ENCODE peak calls at places on chromosomes 5 and 9, in five cellular contexts. F is Panc1, W is A549, I is cardiac fibroblast, V is AG04449. T is an unnamed sample.
A peak's percentile ranks its signal among the peaks of the same experiment; 100 is the strongest.

GRCh38 chr9:136620441-136621018 is 42.2 kb upstream of the EGFL7 start:
- DNase-seq in F (no peak), W (no peak), I (no peak), V (no peak), T (no peak)

GRCh38 chr5:156438076-156438475 is 111.1 kb downstream of the SGCD start:
- DNase-seq in F (no peak), W (no peak), I (no peak), V (no peak), T (no peak)

GRCh38 chr9:7676757-7677156 is 122.8 kb downstream of the DMAC1 start:
- DNase-seq in F (no peak), W (no peak), I (no peak), V (no peak), T (no peak)

GRCh38 chr5:10268100-10268499 is 18.0 kb downstream of the CCT5 start:
- DNase-seq in F (no peak), W (no peak), I (no peak), V (no peak), T (no peak)

GRCh38 chr5:35129921-35130485 is 82.3 kb upstream of the AGXT2 start:
- DNase-seq in F (no peak), W (no peak), I (no peak), V (no peak), T (no peak)

GRCh38 chr5:19241690-19242089 is 746.3 kb downstream of the CDH18 start:
- DNase-seq in F (no peak), W (no peak), I (no peak), V (no peak), T (no peak)

GRCh38 chr5:147690595-147690994 is 91.9 kb downstream of the JAKMIP2 start:
- DNase-seq in F (no peak), W (no peak), I (no peak), V (no peak), T (no peak)

GRCh38 chr5:133340822-133341221 is 271.5 kb downstream of the FSTL4 start:
- DNase-seq in F (no peak), W (no peak), I (no peak), V (no peak), T (no peak)

GRCh38 chr9:76667521-76667957 is 96.7 kb upstream of the PCA3 start:
- DNase-seq in F (no peak), W (no peak), I (peak; percentile 89), V (no peak), T (peak; percentile 73)

GRCh38 chr5:133729800-133730199 is 117.5 kb upstream of the FSTL4 start:
- DNase-seq in F (no peak), W (no peak), I (no peak), V (no peak), T (no peak)

GRCh38 chr5:35030426-35030825 is 17.3 kb downstream of the AGXT2 start:
- DNase-seq in F (no peak), W (no peak), I (no peak), V (no peak), T (no peak)

GRCh38 chr5:39360483-39361071 is 3.7 kb downstream of the C9 start:
- DNase-seq in F (no peak), W (no peak), I (no peak), V (no peak), T (peak; percentile 64)

GRCh38 chr9:108104991-108105390 is 615.4 kb upstream of the KLF4 start:
- DNase-seq in F (no peak), W (no peak), I (no peak), V (no peak), T (no peak)

GRCh38 chr5:149370878-149371277 is 8.2 kb downstream of the IL17B start:
- DNase-seq in F (no peak), W (no peak), I (no peak), V (no peak), T (no peak)

GRCh38 chr9:88747768-88748167 is 212.8 kb downstream of the NXNL2 start:
- DNase-seq in F (no peak), W (peak; percentile 29), I (peak; percentile 92), V (peak; percentile 66), T (peak; percentile 91)

GRCh38 chr5:143495823-143496275 is 92.4 kb upstream of the NR3C1 start:
- DNase-seq in F (no peak), W (peak; percentile 13), I (peak; percentile 87), V (no peak), T (peak; percentile 93)

GRCh38 chr9:134993996-134994720 is 76.4 kb upstream of the FCN1 start:
- DNase-seq in F (no peak), W (no peak), I (no peak), V (no peak), T (no peak)

GRCh38 chr9:72931897-72932296 is 21.0 kb downstream of the ALDH1A1 start:
- DNase-seq in F (no peak), W (no peak), I (no peak), V (no peak), T (no peak)

GRCh38 chr5:54148062-54148461 is 162.3 kb downstream of the ARL15 start:
- DNase-seq in F (no peak), W (no peak), I (peak; percentile 45), V (no peak), T (peak; percentile 48)

GRCh38 chr5:180831139-180832080 is 28.8 kb upstream of the MGAT1 start:
- DNase-seq in F (peak; percentile 28), W (peak; percentile 90), I (peak; percentile 79), V (no peak), T (peak; percentile 68)
- TF ChIP-seq CTCF in F (no peak), W (no peak), I (no peak), V (peak; percentile 4), T (no peak)

DNA sequence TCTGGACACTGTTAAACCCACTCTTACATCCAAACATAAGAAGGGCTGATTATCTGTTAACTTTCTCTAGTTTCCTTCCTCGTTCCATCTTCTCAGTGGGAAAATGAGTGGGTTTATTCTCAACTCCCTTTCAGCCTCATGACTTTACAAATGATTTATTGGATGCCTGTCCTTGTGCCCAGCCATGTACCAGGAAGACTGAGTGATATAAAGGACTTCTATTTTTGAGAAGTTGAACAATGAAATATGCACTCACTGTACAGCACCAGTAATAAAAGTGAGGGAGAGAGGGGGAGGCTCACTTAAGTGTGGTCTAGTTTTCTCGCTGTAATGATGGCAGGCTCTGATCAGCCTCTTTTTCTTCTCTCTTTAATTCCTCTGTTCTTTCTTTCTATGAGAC is 277.6 kb downstream of the SMARCA2 start:
- DNase-seq in F (no peak), W (no peak), I (no peak), V (no peak), T (no peak)
- H3K4me3 ChIP-seq in F (no peak overlapping the region), W (no peak overlapping the region), I (no peak overlapping the region), V (no peak overlapping the region), T (no peak overlapping the region)

DNA sequence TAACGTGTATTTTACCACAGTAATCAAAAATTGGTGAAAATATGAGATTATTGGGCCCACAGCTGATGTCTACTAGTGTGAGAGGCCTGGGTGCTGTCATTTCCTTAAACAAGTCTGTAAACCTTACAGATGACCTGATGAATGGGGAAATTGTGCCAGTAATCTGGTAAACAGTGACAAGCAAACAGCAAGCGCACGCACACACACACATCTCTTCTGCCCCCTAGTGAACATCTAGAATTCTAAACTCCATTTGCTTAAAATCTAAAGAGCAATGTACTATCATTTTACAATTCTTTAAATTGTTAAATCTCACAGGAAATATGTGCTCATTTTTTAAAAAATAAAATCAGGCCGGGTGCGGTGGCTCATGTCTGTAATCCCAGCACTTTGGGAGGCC is 7.5 kb upstream of the RAPGEF1 start:
- DNase-seq in F (no peak), W (no peak), I (peak; percentile 80), V (no peak), T (peak; percentile 83)
- TF ChIP-seq CTCF in F (peak; percentile 75), W (peak; percentile 62), I (peak; percentile 71), V (peak; percentile 55), T (peak; percentile 73)

GRCh38 chr5:136510481-136510880 is 145.1 kb upstream of the TRPC7 start:
- DNase-seq in F (no peak), W (no peak), I (no peak), V (no peak), T (no peak)
- H3K4me3 ChIP-seq in F (no peak overlapping the region), W (no peak overlapping the region), I (no peak overlapping the region), V (no peak overlapping the region), T (no peak overlapping the region)

DNA sequence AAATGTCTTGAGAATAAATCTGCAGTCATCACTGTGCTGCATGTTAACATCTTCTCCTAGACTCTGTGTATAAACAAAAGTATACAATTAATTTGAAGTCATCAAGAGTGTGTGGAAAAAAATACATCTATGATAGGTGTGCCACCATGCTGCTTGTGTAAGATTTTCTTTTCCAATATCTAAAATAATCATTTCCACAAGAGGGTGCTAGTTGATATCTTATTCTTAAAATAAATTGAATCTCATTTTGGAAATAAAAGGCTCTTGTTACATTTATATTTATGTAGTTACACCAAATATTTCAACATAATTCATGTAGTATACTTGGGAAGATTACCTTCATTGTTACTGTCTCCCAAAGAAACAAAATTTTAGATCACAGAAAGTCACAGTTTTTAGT is 14.1 kb upstream of the MOCS2 start:
- DNase-seq in F (no peak), W (peak; percentile 10), I (peak; percentile 43), V (no peak), T (peak; percentile 44)
- TF ChIP-seq CTCF in F (peak; percentile 32), W (peak; percentile 44), I (no peak), V (no peak), T (peak; percentile 16)